ENCODE peak calls at places on chromosome 7, in eight cellular contexts. A is AG10803; C is stimulated activated naive CD8-positive, alpha-beta T cell treated with anti-CD3 and anti-CD28 coated beads, Interleukin-15, Interleukin-2, amounts not matched to agents 100 U/mL and 50 U/mL, for 24 hours; K is ureter; I is T-cell; J is LoVo; Q is activated CD4-positive, alpha-beta memory T cell treated with anti-CD3 and anti-CD28 coated beads for 36 hours; E is fibroblast of villous mesenchyme. H is an unnamed sample.

GRCh38 chr7:66542049-66542448 is 86.6 kb upstream of the KCTD7 start:
- DNase-seq in A (no peak), C (no peak), K (no peak), I (no peak), J (no peak), Q (no peak), E (no peak), H (no peak)

GRCh38 chr7:84232653-84233052 is 38.1 kb upstream of the SEMA3A start:
- DNase-seq in A (peak; percentile 77), C (no peak), K (no peak), I (no peak), J (no peak), Q (no peak), E (peak; percentile 78), H (peak; percentile 30)

GRCh38 chr7:130154501-130155317 is 50.5 kb downstream of the TMEM209 start:
- DNase-seq in A (no peak), C (no peak), K (no peak), I (no peak), J (no peak), Q (no peak), E (no peak), H (no peak)

GRCh38 chr7:50821457-50821977 is 38.8 kb upstream of the GRB10 start:
- DNase-seq in A (no peak), C (no peak), K (no peak), I (no peak), J (no peak), Q (no peak), E (peak; percentile 37), H (no peak)

GRCh38 chr7:111486472-111487142 is 75.7 kb downstream of the IMMP2L start:
- DNase-seq in A (peak; percentile 56), C (no peak), K (no peak), I (no peak), J (peak; percentile 50), Q (no peak), E (peak; percentile 53), H (peak; percentile 67)

GRCh38 chr7:151429232-151429554 is 10.7 kb downstream of the CRYGN start:
- DNase-seq in A (no peak), C (no peak), K (no peak), I (no peak), J (no peak), Q (no peak), E (no peak), H (no peak)

GRCh38 chr7:4226166-4226857 is 455.8 kb upstream of the FOXK1 start:
- DNase-seq in A (no peak), C (no peak), K (no peak), I (no peak), J (no peak), Q (no peak), E (no peak), H (no peak)

GRCh38 chr7:27251513-27252306 is 9.1 kb downstream of the EVX1 start:
- DNase-seq in A (no peak), C (no peak), K (no peak), I (no peak), J (no peak), Q (no peak), E (no peak), H (no peak)

GRCh38 chr7:91566333-91566732 is 302.1 kb downstream of the FZD1 start:
- DNase-seq in A (no peak), C (no peak), K (no peak), I (no peak), J (no peak), Q (no peak), E (no peak), H (no peak)

GRCh38 chr7:112132123-112132694 is 74.0 kb downstream of the DOCK4 start:
- DNase-seq in A (no peak), C (no peak), K (no peak), I (no peak), J (no peak), Q (no peak), E (no peak), H (no peak)

GRCh38 chr7:120724448-120724847 is 133.5 kb downstream of the TSPAN12 start:
- DNase-seq in A (no peak), C (no peak), K (no peak), I (no peak), J (no peak), Q (no peak), E (no peak), H (no peak)